ENCODE peak calls at places on chromosomes 16 and 17, in six cellular contexts. One of them, this sample, is unnamed.
A peak's percentile ranks its signal among the peaks of the same experiment; 100 is the strongest.

GRCh38 chr16:58615280-58615679 is 14.3 kb downstream of the CNOT1 start:
- DNase-seq in GM23248: peak; percentile 79
- DNase-seq in DND-41: no peak
- DNase-seq in upper lobe of left lung: no peak
- DNase-seq in transverse colon: no peak
- DNase-seq in hepatocyte: no peak
- DNase-seq in this sample: no peak

GRCh38 chr16:54993496-54993895 is 62.8 kb downstream of the IRX5 start:
- DNase-seq in GM23248: no peak
- DNase-seq in DND-41: no peak
- DNase-seq in upper lobe of left lung: no peak
- DNase-seq in transverse colon: no peak
- DNase-seq in hepatocyte: no peak
- DNase-seq in this sample: no peak

GRCh38 chr17:27536781-27537180 is 80.5 kb downstream of the KSR1 start:
- DNase-seq in GM23248: no peak
- DNase-seq in DND-41: no peak
- DNase-seq in upper lobe of left lung: no peak
- DNase-seq in transverse colon: no peak
- DNase-seq in hepatocyte: no peak
- DNase-seq in this sample: no peak

GRCh38 chr16:53549970-53550406 is 47.0 kb upstream of the AKTIP start:
- DNase-seq in GM23248: peak; percentile 93
- DNase-seq in DND-41: peak; percentile 81
- DNase-seq in upper lobe of left lung: no peak
- DNase-seq in transverse colon: peak; percentile 45
- DNase-seq in hepatocyte: peak; percentile 90
- DNase-seq in this sample: peak; percentile 80

GRCh38 chr17:68314916-68315535 is 23.7 kb downstream of the ARSG start:
- DNase-seq in GM23248: peak; percentile 38
- DNase-seq in DND-41: no peak
- DNase-seq in upper lobe of left lung: no peak
- DNase-seq in transverse colon: peak; percentile 18
- DNase-seq in hepatocyte: no peak
- DNase-seq in this sample: no peak

GRCh38 chr17:61389670-61390478 is 9.8 kb upstream of the TBX2 start:
- DNase-seq in GM23248: peak; percentile 59
- DNase-seq in DND-41: peak; percentile 49
- DNase-seq in upper lobe of left lung: peak; percentile 93
- DNase-seq in transverse colon: peak; percentile 40
- DNase-seq in hepatocyte: peak; percentile 74
- DNase-seq in this sample: no peak

GRCh38 chr17:47884905-47885735 is 10.9 kb upstream of the SP2 start:
- DNase-seq in GM23248: no peak
- DNase-seq in DND-41: no peak
- DNase-seq in upper lobe of left lung: no peak
- DNase-seq in transverse colon: peak; percentile 74
- DNase-seq in hepatocyte: peak; percentile 57
- DNase-seq in this sample: no peak

GRCh38 chr17:33049781-33050414 is 58.3 kb downstream of the SPACA3 start:
- DNase-seq in GM23248: peak; percentile 62
- DNase-seq in DND-41: peak; percentile 51
- DNase-seq in upper lobe of left lung: no peak
- DNase-seq in transverse colon: peak; percentile 60
- DNase-seq in hepatocyte: peak; percentile 64
- DNase-seq in this sample: no peak

GRCh38 chr16:85936761-85937343 is 37.9 kb downstream of the IRF8 start:
- DNase-seq in GM23248: peak; percentile 17
- DNase-seq in DND-41: no peak
- DNase-seq in upper lobe of left lung: no peak
- DNase-seq in transverse colon: no peak
- DNase-seq in hepatocyte: no peak
- DNase-seq in this sample: no peak

GRCh38 chr16:66592814-66593213 is 11.7 kb upstream of the CMTM3 start:
- DNase-seq in GM23248: no peak
- DNase-seq in DND-41: no peak
- DNase-seq in upper lobe of left lung: no peak
- DNase-seq in transverse colon: no peak
- DNase-seq in hepatocyte: no peak
- DNase-seq in this sample: no peak

GRCh38 chr16:63302841-63303240 is 1266.6 kb upstream of the CDH8 start:
- DNase-seq in GM23248: no peak
- DNase-seq in DND-41: no peak
- DNase-seq in upper lobe of left lung: no peak
- DNase-seq in transverse colon: no peak
- DNase-seq in hepatocyte: no peak
- DNase-seq in this sample: no peak

GRCh38 chr16:4313563-4314531 is 2.0 kb upstream of the GLIS2 start:
- DNase-seq in GM23248: peak; percentile 52
- DNase-seq in DND-41: no peak
- DNase-seq in upper lobe of left lung: peak; percentile 93
- DNase-seq in transverse colon: peak; percentile 50
- DNase-seq in hepatocyte: peak; percentile 89
- DNase-seq in this sample: no peak

GRCh38 chr16:58127033-58127556 is 2.1 kb downstream of the CFAP20 start:
- DNase-seq in GM23248: peak; percentile 85
- DNase-seq in DND-41: no peak
- DNase-seq in upper lobe of left lung: no peak
- DNase-seq in transverse colon: no peak
- DNase-seq in hepatocyte: no peak
- DNase-seq in this sample: no peak

GRCh38 chr16:17362191-17362590 is 108.6 kb downstream of the XYLT1 start:
- DNase-seq in GM23248: no peak
- DNase-seq in DND-41: no peak
- DNase-seq in upper lobe of left lung: no peak
- DNase-seq in transverse colon: no peak
- DNase-seq in hepatocyte: no peak
- DNase-seq in this sample: no peak

GRCh38 chr17:3472137-3472536 is 518 bp upstream of the SPATA22 start:
- DNase-seq in GM23248: no peak
- DNase-seq in DND-41: no peak
- DNase-seq in upper lobe of left lung: peak; percentile 69
- DNase-seq in transverse colon: no peak
- DNase-seq in hepatocyte: no peak
- DNase-seq in this sample: no peak

GRCh38 chr17:80997471-80998387 is 6.1 kb downstream of the CHMP6 start:
- DNase-seq in GM23248: no peak
- DNase-seq in DND-41: no peak
- DNase-seq in upper lobe of left lung: peak; percentile 80
- DNase-seq in transverse colon: no peak
- DNase-seq in hepatocyte: peak; percentile 4
- DNase-seq in this sample: no peak

GRCh38 chr16:85056211-85056748 is 28.7 kb downstream of the KIAA0513 start:
- DNase-seq in GM23248: peak; percentile 46
- DNase-seq in DND-41: peak; percentile 18
- DNase-seq in upper lobe of left lung: no peak
- DNase-seq in transverse colon: no peak
- DNase-seq in hepatocyte: no peak
- DNase-seq in this sample: no peak

GRCh38 chr17:27572665-27573064 is 58.3 kb upstream of the LGALS9 start:
- DNase-seq in GM23248: peak; percentile 76
- DNase-seq in DND-41: no peak
- DNase-seq in upper lobe of left lung: no peak
- DNase-seq in transverse colon: no peak
- DNase-seq in hepatocyte: no peak
- DNase-seq in this sample: no peak

GRCh38 chr17:57338257-57338919 is 82.1 kb downstream of the MSI2 start:
- DNase-seq in GM23248: no peak
- DNase-seq in DND-41: peak; percentile 40
- DNase-seq in upper lobe of left lung: no peak
- DNase-seq in transverse colon: no peak
- DNase-seq in hepatocyte: no peak
- DNase-seq in this sample: no peak

GRCh38 chr17:44887971-44888955 is 11.0 kb downstream of the EFTUD2 start:
- DNase-seq in GM23248: no peak
- DNase-seq in DND-41: no peak
- DNase-seq in upper lobe of left lung: no peak
- DNase-seq in transverse colon: no peak
- DNase-seq in hepatocyte: no peak
- DNase-seq in this sample: no peak

GRCh38 chr17:38350035-38350434 is 1.6 kb upstream of the SOCS7 start:
- DNase-seq in GM23248: no peak
- DNase-seq in DND-41: no peak
- DNase-seq in upper lobe of left lung: no peak
- DNase-seq in transverse colon: no peak
- DNase-seq in hepatocyte: no peak
- DNase-seq in this sample: no peak

GRCh38 chr16:68696514-68696913 is 40.6 kb upstream of the CDH1 start:
- DNase-seq in GM23248: no peak
- DNase-seq in DND-41: no peak
- DNase-seq in upper lobe of left lung: no peak
- DNase-seq in transverse colon: peak; percentile 49
- DNase-seq in hepatocyte: peak; percentile 32
- DNase-seq in this sample: peak; percentile 76

GRCh38 chr17:47423406-47424295 is 99.9 kb downstream of the EFCAB13 start:
- DNase-seq in GM23248: no peak
- DNase-seq in DND-41: no peak
- DNase-seq in upper lobe of left lung: peak; percentile 89
- DNase-seq in transverse colon: peak; percentile 58
- DNase-seq in hepatocyte: peak; percentile 56
- DNase-seq in this sample: peak; percentile 17

GRCh38 chr16:3696425-3697218 is 20.7 kb downstream of the TRAP1 start:
- DNase-seq in GM23248: peak; percentile 56
- DNase-seq in DND-41: no peak
- DNase-seq in upper lobe of left lung: no peak
- DNase-seq in transverse colon: no peak
- DNase-seq in hepatocyte: peak; percentile 62
- DNase-seq in this sample: peak; percentile 69

GRCh38 chr16:29738514-29738913 is 7.3 kb downstream of the C16orf54 start:
- DNase-seq in GM23248: no peak
- DNase-seq in DND-41: peak; percentile 38
- DNase-seq in upper lobe of left lung: no peak
- DNase-seq in transverse colon: peak; percentile 44
- DNase-seq in hepatocyte: no peak
- DNase-seq in this sample: no peak

GRCh38 chr17:45427181-45427835 is 5.4 kb downstream of the ARHGAP27 start:
- DNase-seq in GM23248: no peak
- DNase-seq in DND-41: no peak
- DNase-seq in upper lobe of left lung: no peak
- DNase-seq in transverse colon: no peak
- DNase-seq in hepatocyte: peak; percentile 4
- DNase-seq in this sample: no peak

GRCh38 chr16:61879306-61879705 is 156.9 kb downstream of the CDH8 start:
- DNase-seq in GM23248: no peak
- DNase-seq in DND-41: no peak
- DNase-seq in upper lobe of left lung: no peak
- DNase-seq in transverse colon: no peak
- DNase-seq in hepatocyte: no peak
- DNase-seq in this sample: no peak

GRCh38 chr17:77076046-77076882 is 64.5 kb upstream of the SEC14L1 start:
- DNase-seq in GM23248: peak; percentile 32
- DNase-seq in DND-41: no peak
- DNase-seq in upper lobe of left lung: no peak
- DNase-seq in transverse colon: no peak
- DNase-seq in hepatocyte: no peak
- DNase-seq in this sample: no peak
- H3K27ac ChIP-seq in GM23248: no peak overlapping the region
- H3K27ac ChIP-seq in DND-41: no peak overlapping the region
- H3K27ac ChIP-seq in upper lobe of left lung: no peak overlapping the region
- H3K27ac ChIP-seq in transverse colon: no peak overlapping the region
- H3K27ac ChIP-seq in hepatocyte: peak overlapping the region; percentile 2
- H3K27ac ChIP-seq in this sample: no peak overlapping the region

DNA sequence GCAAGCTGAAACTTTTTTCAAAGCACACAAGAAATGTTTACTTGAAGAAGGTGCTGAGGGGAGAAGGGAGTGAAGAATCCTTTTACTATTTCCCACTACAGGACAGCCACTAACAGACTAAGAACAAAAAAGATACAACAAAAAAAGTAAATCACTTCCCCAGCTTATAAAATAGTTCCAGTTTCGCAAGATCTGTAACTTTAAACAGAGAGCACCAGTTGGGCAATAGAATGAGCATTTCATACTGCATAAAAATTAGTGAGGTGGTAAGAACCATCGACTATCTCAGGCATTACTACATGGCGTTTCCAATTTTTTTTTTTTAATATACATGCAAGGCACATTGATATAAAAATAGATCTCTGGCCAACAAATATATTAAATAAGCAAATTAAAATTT is 11.1 kb downstream of the CRYBA1 start:
- DNase-seq in GM23248: peak; percentile 78
- DNase-seq in DND-41: no peak
- DNase-seq in upper lobe of left lung: no peak
- DNase-seq in transverse colon: no peak
- DNase-seq in hepatocyte: no peak
- DNase-seq in this sample: no peak
- H3K4me1 ChIP-seq in GM23248: peaks cover 66% of the 10 kb centered on the region
- H3K4me1 ChIP-seq in DND-41: no peaks in the 10 kb centered on the region
- H3K4me1 ChIP-seq in upper lobe of left lung: peaks cover 32% of the 10 kb centered on the region
- H3K4me1 ChIP-seq in transverse colon: peaks cover 40% of the 10 kb centered on the region
- H3K4me1 ChIP-seq in hepatocyte: peaks cover 11% of the 10 kb centered on the region
- H3K4me1 ChIP-seq in this sample: peaks cover 2% of the 10 kb centered on the region

GRCh38 chr16:73171380-73171779 is 123.5 kb upstream of the ZFHX3 start:
- DNase-seq in GM23248: no peak
- DNase-seq in DND-41: no peak
- DNase-seq in upper lobe of left lung: no peak
- DNase-seq in transverse colon: peak; percentile 29
- DNase-seq in hepatocyte: no peak
- DNase-seq in this sample: no peak

GRCh38 chr16:73173396-73173795 is 125.5 kb upstream of the ZFHX3 start:
- DNase-seq in GM23248: peak; percentile 37
- DNase-seq in DND-41: no peak
- DNase-seq in upper lobe of left lung: no peak
- DNase-seq in transverse colon: no peak
- DNase-seq in hepatocyte: no peak
- DNase-seq in this sample: no peak

GRCh38 chr16:73172621-73173312 is 124.8 kb upstream of the ZFHX3 start:
- DNase-seq in GM23248: peak; percentile 83
- DNase-seq in DND-41: no peak
- DNase-seq in upper lobe of left lung: no peak
- DNase-seq in transverse colon: peak; percentile 86
- DNase-seq in hepatocyte: peak; percentile 58
- DNase-seq in this sample: peak; percentile 87

GRCh38 chr16:73170587-73170986 is 122.7 kb upstream of the ZFHX3 start:
- DNase-seq in GM23248: no peak
- DNase-seq in DND-41: no peak
- DNase-seq in upper lobe of left lung: no peak
- DNase-seq in transverse colon: no peak
- DNase-seq in hepatocyte: no peak
- DNase-seq in this sample: no peak

GRCh38 chr16:73171901-73172619 is 124.1 kb upstream of the ZFHX3 start:
- DNase-seq in GM23248: no peak
- DNase-seq in DND-41: no peak
- DNase-seq in upper lobe of left lung: peak; percentile 70
- DNase-seq in transverse colon: no peak
- DNase-seq in hepatocyte: no peak
- DNase-seq in this sample: no peak
- H3K27ac ChIP-seq in GM23248: peak overlapping the region; percentile 30
- H3K27ac ChIP-seq in DND-41: no peak overlapping the region
- H3K27ac ChIP-seq in upper lobe of left lung: peak overlapping the region; percentile 58
- H3K27ac ChIP-seq in transverse colon: peak overlapping the region; percentile 49
- H3K27ac ChIP-seq in hepatocyte: peak overlapping the region; percentile 94
- H3K27ac ChIP-seq in this sample: peak overlapping the region; percentile 8

DNA sequence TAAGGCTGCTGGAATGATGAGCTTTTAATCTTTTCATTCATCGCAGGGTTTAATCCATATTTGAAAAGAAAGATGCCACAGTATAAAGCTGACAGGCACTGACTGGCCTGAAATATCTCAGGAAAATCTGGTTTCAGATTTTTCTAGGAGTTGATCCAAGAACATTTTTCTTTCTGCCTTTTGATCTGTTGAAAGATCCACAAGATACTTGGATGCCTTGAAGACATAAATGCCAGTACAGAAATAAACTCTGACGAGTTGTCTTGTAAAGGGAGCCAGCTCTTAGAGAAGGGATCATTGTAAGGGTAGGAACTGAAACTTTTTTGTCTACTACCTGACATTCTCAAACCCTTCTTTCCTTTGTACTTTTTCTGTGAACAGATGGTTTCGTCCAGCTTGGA is 25.4 kb upstream of the KRT20 start:
- DNase-seq in GM23248: peak; percentile 74
- DNase-seq in DND-41: no peak
- DNase-seq in upper lobe of left lung: no peak
- DNase-seq in transverse colon: no peak
- DNase-seq in hepatocyte: peak; percentile 36
- DNase-seq in this sample: peak; percentile 48
- H3K4me1 ChIP-seq in GM23248: peaks cover 46% of the 10 kb centered on the region
- H3K4me1 ChIP-seq in DND-41: no peaks in the 10 kb centered on the region
- H3K4me1 ChIP-seq in upper lobe of left lung: peaks cover 7% of the 10 kb centered on the region
- H3K4me1 ChIP-seq in transverse colon: peaks cover 19% of the 10 kb centered on the region
- H3K4me1 ChIP-seq in hepatocyte: peaks cover 9% of the 10 kb centered on the region
- H3K4me1 ChIP-seq in this sample: no peaks in the 10 kb centered on the region